ENCODE peak calls at places on chromosomes 2 and 18, in six cellular contexts. U, K, M, C, S and E are unnamed samples.

GRCh38 chr2:45750484-45750883 is 99.0 kb downstream of the PRKCE start:
- DNase-seq in U (no peak), K (no peak), M (no peak), C (no peak), S (no peak), E (no peak)

GRCh38 chr2:201158111-201158929 is 24.6 kb upstream of the CASP10 start:
- DNase-seq in U (peak; percentile 83), K (peak; percentile 59), M (peak; percentile 76), C (peak; percentile 47), S (no peak), E (peak; percentile 53)

GRCh38 chr18:10265560-10266235 is 188.7 kb upstream of the APCDD1 start:
- DNase-seq in U (peak; percentile 37), K (no peak), M (no peak), C (no peak), S (no peak), E (no peak)

GRCh38 chr2:23632831-23633395 is 247.9 kb downstream of the KLHL29 start:
- DNase-seq in U (no peak), K (no peak), M (no peak), C (no peak), S (no peak), E (no peak)

GRCh38 chr2:202339052-202339870 is 36.9 kb upstream of the BMPR2 start:
- DNase-seq in U (peak; percentile 70), K (no peak), M (no peak), C (peak; percentile 49), S (no peak), E (no peak)

GRCh38 chr2:75065402-75066008 is 107.1 kb downstream of the POLE4 start:
- DNase-seq in U (peak; percentile 60), K (no peak), M (no peak), C (no peak), S (no peak), E (no peak)

GRCh38 chr2:48512586-48512985 is 17.4 kb upstream of the STON1 start:
- DNase-seq in U (no peak), K (no peak), M (no peak), C (no peak), S (no peak), E (no peak)

GRCh38 chr2:193627187-193627917 is 1432.6 kb upstream of the TMEFF2 start:
- DNase-seq in U (no peak), K (no peak), M (no peak), C (no peak), S (no peak), E (no peak)

GRCh38 chr2:39991298-39991697 is 212.2 kb upstream of the THUMPD2 start:
- DNase-seq in U (peak; percentile 64), K (no peak), M (no peak), C (no peak), S (no peak), E (no peak)

GRCh38 chr18:45086777-45087176 is 406.1 kb downstream of the SETBP1 start:
- DNase-seq in U (no peak), K (no peak), M (no peak), C (no peak), S (no peak), E (no peak)

GRCh38 chr18:26268454-26268853 is 42.2 kb downstream of the TAF4B start:
- DNase-seq in U (no peak), K (no peak), M (no peak), C (no peak), S (no peak), E (no peak)

GRCh38 chr2:1723397-1724042 is 20.8 kb downstream of the PXDN start:
- DNase-seq in U (no peak), K (no peak), M (no peak), C (no peak), S (no peak), E (no peak)

GRCh38 chr18:57853864-57854263 is 50.7 kb upstream of the ATP8B1 start:
- DNase-seq in U (no peak), K (no peak), M (no peak), C (no peak), S (no peak), E (no peak)

GRCh38 chr2:187054501-187055319 is 205.7 kb upstream of the ZSWIM2 start:
- DNase-seq in U (no peak), K (no peak), M (no peak), C (no peak), S (no peak), E (no peak)

GRCh38 chr2:26126091-26126490 is 46.8 kb upstream of the GAREM2 start:
- DNase-seq in U (no peak), K (no peak), M (no peak), C (no peak), S (no peak), E (no peak)

GRCh38 chr2:143110759-143111428 is 18.3 kb upstream of the ARHGAP15 start:
- DNase-seq in U (peak; percentile 64), K (peak; percentile 25), M (peak; percentile 62), C (peak; percentile 53), S (no peak), E (peak; percentile 10)

GRCh38 chr2:145380436-145381017 is 860.6 kb upstream of the ZEB2 start:
- DNase-seq in U (peak; percentile 89), K (no peak), M (no peak), C (peak; percentile 42), S (no peak), E (no peak)

GRCh38 chr2:241224068-241224850 is 35.8 kb downstream of the ANO7 start:
- DNase-seq in U (peak; percentile 82), K (no peak), M (no peak), C (no peak), S (no peak), E (no peak)

GRCh38 chr2:138236142-138236541 is 265.4 kb upstream of the SPOPL start:
- DNase-seq in U (no peak), K (no peak), M (no peak), C (no peak), S (no peak), E (no peak)

GRCh38 chr2:160517731-160518130 is 24.1 kb upstream of the RBMS1 start:
- DNase-seq in U (no peak), K (no peak), M (no peak), C (no peak), S (no peak), E (no peak)

GRCh38 chr2:119253114-119253702 is 29.6 kb downstream of the STEAP3 start:
- DNase-seq in U (peak; percentile 70), K (no peak), M (no peak), C (no peak), S (no peak), E (no peak)

GRCh38 chr2:28102455-28102874 is 211.9 kb downstream of the BABAM2 start:
- DNase-seq in U (peak; percentile 84), K (no peak), M (no peak), C (no peak), S (no peak), E (no peak)

GRCh38 chr18:76578571-76579300 is 83.7 kb upstream of the ZNF516 start:
- DNase-seq in U (no peak), K (no peak), M (no peak), C (no peak), S (no peak), E (no peak)

GRCh38 chr2:46001290-46001689 is 295.9 kb upstream of the EPAS1 start:
- DNase-seq in U (no peak), K (no peak), M (no peak), C (no peak), S (no peak), E (no peak)

GRCh38 chr18:5237083-5237722 is 40.1 kb upstream of the AKAIN1 start:
- DNase-seq in U (peak; percentile 25), K (no peak), M (no peak), C (no peak), S (peak; percentile 14), E (peak; percentile 4)

GRCh38 chr2:55420244-55420713 is 623 bp upstream of the CCDC88A start:
- DNase-seq in U (peak; percentile 59), K (no peak), M (no peak), C (no peak), S (no peak), E (no peak)